ENCODE peak calls at places on chromosomes 16 and 17, in seven cellular contexts. O, Y, W, A, R, C and Z are unnamed samples.

GRCh38 chr17:4877089-4877488 is 22.2 kb upstream of the C17orf107 start:
- DNase-seq in O (no peak), Y (no peak), W (no peak), A (no peak), R (no peak), C (no peak), Z (no peak)

GRCh38 chr17:34307110-34307509 is 12.1 kb upstream of the CCL8 start:
- DNase-seq in O (no peak), Y (no peak), W (no peak), A (peak), R (no peak), C (peak), Z (peak)

GRCh38 chr17:37610971-37611370 is 1.8 kb upstream of the SYNRG start:
- DNase-seq in O (no peak), Y (no peak), W (no peak), A (no peak), R (no peak), C (peak), Z (no peak)

GRCh38 chr16:711548-712320 is 3.2 kb upstream of the METRN start:
- DNase-seq in O (peak), Y (peak), W (peak), A (peak), R (no peak), C (peak), Z (peak)

GRCh38 chr16:58051296-58051695 is 25.7 kb downstream of the MMP15 start:
- DNase-seq in O (no peak), Y (no peak), W (no peak), A (no peak), R (no peak), C (no peak), Z (no peak)

GRCh38 chr17:19728114-19728495 is 11.7 kb upstream of the SLC47A2 start:
- DNase-seq in O (no peak), Y (peak), W (peak), A (peak), R (no peak), C (peak), Z (peak)

GRCh38 chr17:27294689-27295630 is 1.0 kb downstream of the WSB1 start:
- DNase-seq in O (no peak), Y (peak), W (peak), A (peak), R (peak), C (peak), Z (peak)

GRCh38 chr17:44602390-44602789 is 45.1 kb downstream of the FZD2 start:
- DNase-seq in O (no peak), Y (no peak), W (no peak), A (no peak), R (no peak), C (peak), Z (no peak)

GRCh38 chr17:1142503-1143095 is 37.2 kb downstream of the ABR start:
- DNase-seq in O (no peak), Y (no peak), W (no peak), A (no peak), R (no peak), C (no peak), Z (no peak)